ENCODE peak calls at places on chromosomes 3 and 15, in seven cellular contexts. Z is cardiac fibroblast, P is body of pancreas, R is transverse colon, U is WERI-Rb-1, K is fibroblast of mammary gland, G is GM23338. D is an unnamed sample.

GRCh38 chr15:70293606-70294470 is 196.1 kb upstream of the TLE3 start:
- DNase-seq in U (no peak), R (no peak), K (no peak), P (no peak), Z (no peak), G (no peak), D (peak; percentile 83)

GRCh38 chr3:52247455-52248164 is 2.1 kb downstream of the PPM1M start:
- DNase-seq in K (no peak), Z (no peak), U (no peak), G (no peak), P (no peak), R (no peak), D (no peak)

GRCh38 chr3:190175490-190175889 is 54.8 kb upstream of the P3H2 start:
- DNase-seq in U (no peak), R (no peak), Z (no peak), K (peak; percentile 44), G (no peak), P (no peak), D (no peak)

GRCh38 chr15:90087454-90088154 is 14.7 kb downstream of the IDH2 start:
- DNase-seq in R (peak; percentile 26), P (peak; percentile 92), G (peak; percentile 58), U (peak; percentile 53), Z (peak; percentile 39), K (peak; percentile 71), D (peak; percentile 87)

GRCh38 chr3:78895528-78895927 is 872.3 kb downstream of the ROBO1 start:
- DNase-seq in U (no peak), P (no peak), Z (peak; percentile 54), G (no peak), R (no peak), K (no peak), D (no peak)

GRCh38 chr3:148643389-148643840 is 54.3 kb upstream of the AGTR1 start:
- DNase-seq in P (no peak), Z (peak; percentile 85), U (no peak), K (peak; percentile 88), R (no peak), G (peak; percentile 23), D (no peak)

GRCh38 chr15:73357999-73358665 is 10.6 kb downstream of the HCN4 start:
- DNase-seq in K (no peak), Z (no peak), R (peak; percentile 71), U (no peak), P (peak; percentile 59), G (no peak), D (no peak)

GRCh38 chr3:194871864-194872668 is 186.4 kb downstream of the FAM43A start:
- DNase-seq in Z (peak; percentile 63), R (peak; percentile 76), P (peak; percentile 44), U (peak; percentile 39), K (peak; percentile 89), G (no peak), D (no peak)

GRCh38 chr3:147816770-147817169 is 407.6 kb downstream of the ZIC1 start:
- DNase-seq in U (no peak), R (peak; percentile 75), P (peak; percentile 7), Z (peak; percentile 12), G (no peak), K (peak; percentile 62), D (no peak)

GRCh38 chr15:68678746-68679145 is 100.0 kb downstream of the CORO2B start:
- DNase-seq in P (no peak), K (no peak), G (no peak), U (no peak), Z (no peak), R (no peak), D (no peak)

GRCh38 chr3:18656410-18656809 is 231.3 kb upstream of the SATB1 start:
- DNase-seq in P (no peak), U (no peak), K (no peak), R (no peak), Z (no peak), G (no peak), D (no peak)

GRCh38 chr15:74317820-74318375 is 49.5 kb downstream of the CYP11A1 start:
- DNase-seq in K (peak; percentile 88), P (peak; percentile 68), Z (peak; percentile 99), R (peak; percentile 43), G (no peak), U (peak; percentile 54), D (peak; percentile 89)

GRCh38 chr3:197154-197855 is 742 bp downstream of the CHL1 start:
- DNase-seq in U (peak; percentile 37), P (no peak), R (no peak), K (no peak), Z (no peak), G (peak; percentile 64), D (no peak)

GRCh38 chr3:23710555-23710954 is 95.2 kb upstream of the UBE2E1 start:
- DNase-seq in R (peak; percentile 24), Z (peak; percentile 94), K (peak; percentile 83), G (peak; percentile 93), P (peak; percentile 28), U (no peak), D (no peak)

GRCh38 chr3:196414469-196414868 is 17.8 kb downstream of the UBXN7 start:
- DNase-seq in G (no peak), R (no peak), Z (peak; percentile 33), P (no peak), K (no peak), U (no peak), D (no peak)

GRCh38 chr3:65251375-65251774 is 563.6 kb upstream of the ADAMTS9 start:
- DNase-seq in P (no peak), K (no peak), G (no peak), U (no peak), Z (no peak), R (no peak), D (no peak)

GRCh38 chr3:25533365-25533764 is 105.3 kb downstream of the RARB start:
- DNase-seq in P (no peak), U (no peak), G (no peak), Z (no peak), R (no peak), K (no peak), D (no peak)

GRCh38 chr3:122975924-122976293 is 51.7 kb downstream of the SEMA5B start:
- DNase-seq in K (no peak), P (no peak), U (no peak), R (no peak), G (no peak), Z (no peak), D (no peak)
- H3K4me3 ChIP-seq in K (no peak overlapping the region), P (no peak overlapping the region), U (no peak overlapping the region), R (no peak overlapping the region), G (no peak overlapping the region), Z (no peak overlapping the region), D (no peak overlapping the region)

GRCh38 chr15:31781261-31781660 is 249.1 kb upstream of the CHRNA7 start:
- DNase-seq in G (no peak), P (no peak), K (no peak), U (no peak), Z (no peak), R (no peak), D (no peak)
- TF ChIP-seq CTCF in G (no peak), P (no peak), K (no peak), U (no peak), Z (no peak), R (no peak), D (no peak)

DNA sequence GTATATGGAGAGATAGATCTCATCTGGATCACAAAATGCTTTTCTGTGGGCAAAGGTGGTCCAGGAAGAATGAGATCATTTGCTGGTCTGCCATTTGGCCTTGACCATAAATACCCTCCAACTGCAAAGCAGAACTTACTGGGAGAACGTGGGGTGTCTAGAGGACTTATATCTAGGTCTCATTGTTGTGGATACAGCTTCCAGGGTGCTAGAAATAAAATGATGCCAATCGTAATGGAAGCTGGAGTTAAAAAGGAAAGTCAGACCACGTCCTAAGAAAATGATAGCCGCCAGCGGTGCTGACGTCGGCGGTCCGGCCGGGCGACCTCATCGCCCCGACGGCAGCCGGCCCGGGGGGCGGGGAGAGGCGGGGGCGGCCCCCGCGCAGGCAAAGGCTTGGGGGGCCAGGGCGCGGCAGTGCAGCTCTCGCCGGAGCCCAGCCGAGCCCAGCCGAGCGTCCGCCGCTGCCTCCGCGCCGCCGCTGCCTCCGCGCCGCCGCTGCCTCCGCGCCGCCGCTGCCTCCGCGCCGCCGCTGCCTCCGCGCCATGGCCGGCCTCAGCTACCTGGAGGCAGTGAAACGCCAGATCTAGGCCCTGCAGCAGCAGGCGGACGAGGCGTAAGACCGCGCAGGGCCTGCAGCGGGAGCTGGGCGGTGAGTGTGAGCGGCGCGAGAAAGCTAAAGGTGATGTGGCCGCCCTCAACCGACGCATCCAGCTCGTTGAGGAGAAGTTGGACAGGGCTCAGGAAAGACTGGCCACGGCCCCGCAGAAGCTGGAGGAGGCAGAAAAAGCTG is 89.5 kb downstream of the EOMES start:
- DNase-seq in P (peak; percentile 34), K (peak; percentile 61), Z (peak; percentile 57), U (peak; percentile 40), G (peak; percentile 81), R (peak; percentile 48), D (peak; percentile 54)
- H3K4me3 ChIP-seq in P (no peak overlapping the region), K (peak overlapping the region; percentile 46), Z (peak overlapping the region; percentile 37), U (peak overlapping the region; percentile 47), G (peak overlapping the region; percentile 59), R (peak overlapping the region; percentile 54), D (peak overlapping the region; percentile 49)

DNA sequence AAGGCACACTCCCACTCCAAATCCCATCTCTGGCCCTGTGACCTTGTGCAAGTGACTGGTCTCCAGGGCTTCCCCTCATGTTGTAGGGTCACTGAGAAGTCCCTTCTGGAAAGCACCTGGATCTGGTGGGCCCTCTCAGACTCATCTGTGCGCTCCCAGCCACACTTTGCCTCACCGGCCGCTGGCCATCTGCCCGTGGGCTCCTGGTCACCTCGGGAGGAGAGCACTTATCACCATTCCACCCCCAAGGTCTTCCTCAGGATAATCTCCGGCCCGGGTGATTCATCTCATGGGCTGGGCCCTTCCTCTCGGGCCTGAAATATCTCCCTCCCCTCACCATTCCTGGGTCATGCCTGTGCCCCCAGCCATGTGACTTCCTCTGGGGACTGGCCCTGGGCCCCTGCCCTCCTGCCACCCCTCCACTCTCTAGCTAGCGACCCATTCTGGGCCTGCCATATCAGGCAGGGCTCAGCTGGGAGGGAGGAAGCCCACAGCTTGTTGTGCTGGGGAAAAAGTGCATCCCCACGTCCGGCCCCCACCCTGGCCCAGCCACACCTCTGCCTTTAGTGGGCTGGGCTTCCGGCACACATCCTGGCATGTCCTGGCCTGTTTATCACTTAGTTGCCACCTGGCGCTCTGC is 10.6 kb upstream of the WNT7A start:
- DNase-seq in P (no peak), U (no peak), G (no peak), K (no peak), R (no peak), Z (no peak), D (no peak)
- TF ChIP-seq CTCF in P (no peak), U (no peak), G (no peak), K (no peak), R (no peak), Z (no peak), D (no peak)

GRCh38 chr15:28002867-28003266 is 96.2 kb downstream of the OCA2 start:
- DNase-seq in R (no peak), U (no peak), Z (no peak), P (no peak), K (no peak), G (no peak), D (no peak)
- H3K4me3 ChIP-seq in R (no peak overlapping the region), U (no peak overlapping the region), Z (no peak overlapping the region), P (no peak overlapping the region), K (no peak overlapping the region), G (no peak overlapping the region), D (no peak overlapping the region)

GRCh38 chr3:154758109-154758868 is 321.8 kb upstream of the MME start:
- DNase-seq in R (no peak), U (no peak), Z (peak; percentile 66), G (peak; percentile 25), P (no peak), K (peak; percentile 65), D (no peak)
- TF ChIP-seq CTCF in R (peak; percentile 31), U (no peak), Z (peak; percentile 28), G (no peak), P (peak; percentile 41), K (peak; percentile 54), D (no peak)

GRCh38 chr15:95616306-95616705 is 714.2 kb upstream of the NR2F2 start:
- DNase-seq in U (no peak), P (no peak), G (no peak), K (no peak), R (no peak), Z (no peak), D (no peak)
- H3K4me3 ChIP-seq in U (no peak overlapping the region), P (no peak overlapping the region), G (no peak overlapping the region), K (no peak overlapping the region), R (no peak overlapping the region), Z (no peak overlapping the region), D (no peak overlapping the region)